ENCODE peak calls at places on chromosome 1, in eight cellular contexts. W is RWPE1; U is astrocyte; N is tibial artery; D is CD8-positive, alpha-beta T cell; J is gastrocnemius medialis; Z is heart left ventricle; O is stomach. E is an unnamed sample.
A peak's percentile ranks its signal among the peaks of the same experiment; 100 is the strongest.

GRCh38 chr1:71641013-71641412 is 560.2 kb upstream of the ZRANB2 start:
- DNase-seq in D (no peak), W (no peak), Z (no peak), U (no peak), N (no peak), J (no peak), O (no peak), E (no peak)

GRCh38 chr1:43067856-43068751 is 104.0 kb downstream of the EBNA1BP2 start:
- DNase-seq in O (no peak), D (no peak), W (no peak), N (no peak), J (no peak), Z (peak; percentile 26), U (no peak), E (no peak)

GRCh38 chr1:93440272-93440671 is 7.6 kb upstream of the FNBP1L start:
- DNase-seq in J (no peak), O (no peak), Z (no peak), U (no peak), N (no peak), W (no peak), D (no peak), E (no peak)

GRCh38 chr1:175043824-175044223 is 20.6 kb upstream of the MRPS14 start:
- DNase-seq in D (no peak), U (no peak), O (no peak), W (no peak), N (no peak), Z (no peak), J (no peak), E (no peak)

GRCh38 chr1:159197767-159198557 is 6.7 kb upstream of the ACKR1 start:
- DNase-seq in U (peak; percentile 41), Z (peak; percentile 48), D (no peak), O (peak; percentile 69), N (peak; percentile 76), J (peak; percentile 55), W (peak; percentile 62), E (peak; percentile 78)

GRCh38 chr1:228315945-228316588 is 90.6 kb downstream of the TRIM11 start:
- DNase-seq in O (peak; percentile 24), Z (peak; percentile 21), U (no peak), W (no peak), J (peak; percentile 40), D (no peak), N (peak; percentile 61), E (no peak)

GRCh38 chr1:42456010-42456753 is at the start of the genes PPCS and ZMYND12:
- DNase-seq in J (peak; percentile 79), U (peak; percentile 85), Z (peak; percentile 91), D (peak; percentile 95), N (peak; percentile 92), O (peak; percentile 93), W (peak; percentile 78), E (peak; percentile 70)

GRCh38 chr1:17586172-17586963 is 46.9 kb downstream of the ARHGEF10L start:
- DNase-seq in U (peak; percentile 77), J (peak; percentile 57), Z (no peak), D (no peak), N (peak; percentile 92), W (peak; percentile 65), O (no peak), E (peak; percentile 62)

GRCh38 chr1:156852414-156852874 is 6.5 kb downstream of the INSRR start:
- DNase-seq in W (no peak), J (peak; percentile 75), D (no peak), Z (peak; percentile 84), O (peak; percentile 71), U (no peak), N (no peak), E (no peak)

GRCh38 chr1:245807954-245808719 is 653.4 kb downstream of the KIF26B start:
- DNase-seq in N (no peak), U (no peak), D (no peak), J (no peak), Z (no peak), W (no peak), O (no peak), E (no peak)

GRCh38 chr1:226719596-226720386 is 19.3 kb downstream of the ITPKB start:
- DNase-seq in O (no peak), J (no peak), W (no peak), Z (no peak), N (no peak), U (no peak), D (peak; percentile 21), E (no peak)

GRCh38 chr1:158122823-158123390 is 57.8 kb upstream of the CD1D start:
- DNase-seq in D (no peak), O (no peak), U (no peak), W (no peak), J (no peak), N (no peak), Z (no peak), E (no peak)

GRCh38 chr1:22533244-22533643 is 30.0 kb upstream of the EPHA8 start:
- DNase-seq in U (no peak), O (no peak), J (no peak), D (no peak), N (no peak), W (no peak), Z (no peak), E (no peak)

GRCh38 chr1:208053661-208054060 is 142.7 kb upstream of the CD34 start:
- DNase-seq in Z (no peak), W (no peak), O (no peak), U (no peak), J (no peak), N (no peak), D (no peak), E (no peak)

GRCh38 chr1:156165083-156165482 is 11.7 kb downstream of the SEMA4A start:
- DNase-seq in N (no peak), J (no peak), O (no peak), W (no peak), D (no peak), Z (no peak), U (no peak), E (no peak)

GRCh38 chr1:19393051-19393450 is 80.9 kb downstream of the SLC66A1 start:
- DNase-seq in D (no peak), U (no peak), W (no peak), N (no peak), J (no peak), O (no peak), Z (no peak), E (no peak)

GRCh38 chr1:162562452-162562828 is 918 bp downstream of the UAP1 start:
- DNase-seq in Z (no peak), D (no peak), W (peak; percentile 21), J (peak; percentile 34), N (no peak), O (no peak), U (peak; percentile 62), E (no peak)

GRCh38 chr1:248404024-248404423 is 1.2 kb downstream of the OR2T1 start:
- DNase-seq in O (no peak), D (no peak), N (no peak), U (no peak), W (peak; percentile 4), Z (no peak), J (no peak), E (no peak)

GRCh38 chr1:61226791-61227567 is 144.6 kb downstream of the NFIA start:
- DNase-seq in J (peak; percentile 35), W (no peak), Z (no peak), N (no peak), U (no peak), D (no peak), O (peak; percentile 67), E (no peak)

GRCh38 chr1:111227875-111228747 is 598 bp downstream of the CHI3L2 start:
- DNase-seq in N (peak; percentile 66), O (peak; percentile 31), J (no peak), W (peak; percentile 58), U (peak; percentile 92), D (no peak), Z (peak; percentile 33), E (peak; percentile 84)

GRCh38 chr1:204438628-204439027 is 27.0 kb upstream of the PPP1R15B start:
- DNase-seq in W (peak; percentile 98), D (no peak), Z (no peak), J (peak; percentile 74), U (peak; percentile 100), N (peak; percentile 90), O (no peak), E (peak; percentile 94)

GRCh38 chr1:24635195-24635843 is 7.8 kb upstream of the SRRM1 start:
- DNase-seq in Z (no peak), D (no peak), O (no peak), N (no peak), J (no peak), W (peak; percentile 62), U (peak; percentile 61), E (peak; percentile 58)

GRCh38 chr1:214823311-214824117 is 220.5 kb downstream of the CENPF start:
- DNase-seq in N (no peak), Z (no peak), J (no peak), W (no peak), U (no peak), O (no peak), D (no peak), E (no peak)

GRCh38 chr1:147390185-147390542 is 147.7 kb downstream of the CHD1L start:
- DNase-seq in Z (no peak), W (no peak), U (no peak), J (no peak), N (no peak), O (no peak), D (no peak), E (no peak)
- TF ChIP-seq CTCF in Z (no peak), W (peak; percentile 27), U (no peak), J (no peak), N (no peak), O (peak; percentile 2), D (no peak), E (no peak)

DNA sequence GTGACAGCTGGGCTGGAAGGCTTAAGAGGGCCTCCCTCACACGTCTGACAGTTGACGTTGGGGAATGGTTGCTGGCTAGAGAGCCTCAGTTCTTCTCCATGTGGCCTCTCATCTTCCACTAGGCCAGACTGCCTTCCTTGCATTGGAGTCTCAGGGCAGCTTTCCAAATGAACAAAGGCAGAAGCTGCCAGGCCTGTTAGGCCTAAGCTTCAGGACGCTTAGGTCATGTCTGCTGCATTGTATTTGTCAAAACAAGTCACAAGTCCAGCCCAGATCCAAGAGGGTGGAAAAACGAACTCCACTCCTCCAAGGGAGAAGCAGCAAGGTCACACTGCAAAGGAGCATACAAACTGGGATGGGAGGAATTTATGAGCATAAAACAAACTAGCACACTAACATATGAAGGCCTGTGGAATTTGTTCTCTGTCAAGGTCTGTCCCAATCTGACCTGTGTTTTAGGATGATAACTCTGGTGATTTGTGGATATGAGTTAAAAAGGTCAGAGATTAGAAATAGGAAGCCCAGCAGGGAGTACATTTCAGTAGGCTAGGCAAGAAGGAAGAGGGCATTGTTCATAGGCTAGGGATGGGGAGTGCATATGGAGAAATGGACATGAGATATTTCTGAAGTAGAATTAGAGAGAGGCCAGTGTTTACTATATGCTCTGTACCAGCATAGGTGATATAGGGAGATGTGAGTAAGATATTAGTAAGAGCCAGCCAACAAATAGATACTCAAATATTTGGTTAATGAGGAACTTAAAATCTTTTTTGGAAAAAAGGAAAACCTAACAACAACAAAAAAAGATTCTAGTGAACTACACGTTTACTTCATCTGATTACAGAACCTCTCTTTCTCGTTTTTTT is 29.1 kb upstream of the CNN3 start:
- DNase-seq in O (no peak), U (no peak), W (no peak), D (no peak), Z (peak; percentile 52), N (no peak), J (no peak), E (no peak)
- H3K27ac ChIP-seq in O (no peak overlapping the region), U (no peak overlapping the region), W (no peak overlapping the region), D (no peak overlapping the region), Z (peak overlapping the region; percentile 66), N (peak overlapping the region; percentile 11), J (no peak overlapping the region), E (no peak overlapping the region)

GRCh38 chr1:69175078-69175477 is 392.6 kb upstream of the LRRC7 start:
- DNase-seq in N (no peak), O (no peak), Z (no peak), W (peak; percentile 1), D (no peak), U (no peak), J (no peak), E (no peak)
- TF ChIP-seq CTCF in N (no peak), O (no peak), Z (no peak), W (no peak), D (no peak), U (no peak), J (no peak), E (no peak)

GRCh38 chr1:178867670-178868069 is 3.2 kb downstream of the ANGPTL1 start:
- DNase-seq in N (no peak), D (no peak), O (no peak), W (no peak), Z (no peak), U (no peak), J (no peak), E (no peak)
- H3K27ac ChIP-seq in N (peak overlapping the region; percentile 65), D (no peak overlapping the region), O (peak overlapping the region; percentile 11), W (no peak overlapping the region), Z (peak overlapping the region; percentile 67), U (no peak overlapping the region), J (peak overlapping the region; percentile 84), E (peak overlapping the region; percentile 37)